ENCODE peak calls at places on chromosomes 3 and 15, in five cellular contexts. K is iPS DF 19.7, A is AML-193, W is heart right ventricle, Y is stomach. G is an unnamed sample.

GRCh38 chr3:178794711-178795110 is 258.5 kb downstream of the KCNMB2 start:
- DNase-seq in K (no peak), Y (no peak), W (no peak), A (no peak), G (no peak)

GRCh38 chr15:77507911-77508310 is 87.2 kb downstream of the HMG20A start:
- DNase-seq in A (no peak), W (peak), Y (peak), K (no peak), G (no peak)

GRCh38 chr15:49154799-49155109 is 645 bp downstream of the COPS2 start:
- DNase-seq in W (no peak), A (no peak), K (no peak), Y (no peak), G (no peak)

GRCh38 chr15:98580577-98580976 is 67.8 kb upstream of the IGF1R start:
- DNase-seq in K (no peak), Y (no peak), A (no peak), W (no peak), G (no peak)

GRCh38 chr3:136819784-136820640 is 1.1 kb downstream of the SLC35G2 start:
- DNase-seq in K (peak), A (peak), W (peak), Y (peak), G (peak)

GRCh38 chr3:70150599-70150998 is 151.1 kb downstream of the SAMMSON start:
- DNase-seq in A (no peak), Y (no peak), W (no peak), K (no peak), G (no peak)

GRCh38 chr3:115836944-115837343 is 213.6 kb downstream of the GAP43 start:
- DNase-seq in A (peak), Y (no peak), W (no peak), K (no peak), G (no peak)

GRCh38 chr3:7193271-7193670 is 332.4 kb downstream of the GRM7 start:
- DNase-seq in K (no peak), W (no peak), A (no peak), Y (no peak), G (no peak)

GRCh38 chr3:150251654-150252053 is 156.4 kb upstream of the TSC22D2 start:
- DNase-seq in K (no peak), A (no peak), Y (no peak), W (no peak), G (no peak)

GRCh38 chr3:126083511-126083912 is 412 bp downstream of the SLC41A3 start:
- DNase-seq in K (no peak), A (peak), W (no peak), Y (peak), G (peak)

GRCh38 chr3:119524931-119525662 is 26.8 kb downstream of the TIMMDC1 start:
- DNase-seq in A (peak), Y (no peak), K (no peak), W (no peak), G (no peak)

GRCh38 chr3:107024481-107025153 is 352.6 kb upstream of the CCDC54 start:
- DNase-seq in K (no peak), Y (no peak), A (no peak), W (no peak), G (no peak)

GRCh38 chr15:78316211-78317077 is 17.0 kb upstream of the SKIC8 start:
- DNase-seq in W (no peak), K (no peak), Y (peak), A (no peak), G (no peak)

GRCh38 chr3:143825513-143825912 is 22.8 kb downstream of the SLC9A9 start:
- DNase-seq in A (no peak), K (no peak), Y (no peak), W (no peak), G (peak)

GRCh38 chr15:40452296-40453090 is 11.7 kb downstream of the BAHD1 start:
- DNase-seq in W (no peak), K (no peak), A (no peak), Y (no peak), G (peak)

GRCh38 chr3:40524222-40524570 is 564 bp upstream of the ZNF621 start:
- DNase-seq in A (no peak), K (no peak), W (no peak), Y (no peak), G (no peak)

GRCh38 chr3:61908344-61908743 is 347.0 kb downstream of the PTPRG start:
- DNase-seq in W (no peak), A (no peak), Y (no peak), K (no peak), G (no peak)

GRCh38 chr15:95690631-95691340 is 639.7 kb upstream of the NR2F2 start:
- DNase-seq in W (no peak), A (no peak), Y (no peak), K (no peak), G (no peak)